ENCODE peak calls at places on chromosome 6, in nine cellular contexts. K is NCI-H1694 treated with DMSO at 0.1 percent for 48 hours; I is GM04504; U is Calu3; E is dermis blood vessel endothelial cell; T is OCI-LY7; X is fibroblast of pulmonary artery; O is activated CD4-positive, alpha-beta memory T cell treated with anti-CD3 and anti-CD28 coated beads for 36 hours; F is KG1. Z is an unnamed sample.

GRCh38 chr6:108721308-108721707 is 126.9 kb upstream of the ARMC2 start:
- DNase-seq in K (no peak), I (no peak), U (no peak), E (no peak), T (no peak), X (no peak), O (no peak), F (no peak), Z (no peak)

GRCh38 chr6:115358616-115359015 is 702.1 kb downstream of the FRK start:
- DNase-seq in K (no peak), I (no peak), U (no peak), E (no peak), T (no peak), X (no peak), O (no peak), F (no peak), Z (no peak)

GRCh38 chr6:56758120-56758519 is 115.4 kb upstream of the DST start:
- DNase-seq in K (no peak), I (no peak), U (no peak), E (no peak), T (no peak), X (no peak), O (no peak), F (no peak), Z (no peak)

GRCh38 chr6:126381498-126381897 is 41.6 kb downstream of the CENPW start:
- DNase-seq in K (no peak), I (no peak), U (no peak), E (no peak), T (no peak), X (no peak), O (no peak), F (no peak), Z (no peak)

GRCh38 chr6:31780507-31781243 is 3.5 kb upstream of the VWA7 start:
- DNase-seq in K (no peak), I (no peak), U (no peak), E (no peak), T (no peak), X (no peak), O (no peak), F (no peak), Z (no peak)

GRCh38 chr6:160679402-160679769 is 15.3 kb upstream of the LPA start:
- DNase-seq in K (no peak), I (no peak), U (no peak), E (no peak), T (no peak), X (no peak), O (no peak), F (no peak), Z (no peak)

GRCh38 chr6:42692151-42692911 is 30.1 kb downstream of the PRPH2 start:
- DNase-seq in K (no peak), I (peak), U (no peak), E (peak), T (no peak), X (peak), O (peak), F (no peak), Z (no peak)

GRCh38 chr6:111482959-111483735 is at the start of gene REV3L:
- DNase-seq in K (peak), I (peak), U (peak), E (peak), T (peak), X (peak), O (peak), F (peak), Z (peak)

GRCh38 chr6:33213166-33213988 is 5.1 kb downstream of the RING1 start:
- DNase-seq in K (no peak), I (no peak), U (peak), E (no peak), T (no peak), X (peak), O (peak), F (no peak), Z (no peak)

GRCh38 chr6:163793584-163793983 is 379.1 kb downstream of the QKI start:
- DNase-seq in K (no peak), I (peak), U (peak), E (no peak), T (no peak), X (peak), O (no peak), F (no peak), Z (peak)

GRCh38 chr6:38212579-38212978 is 393.1 kb downstream of the ZFAND3 start:
- DNase-seq in K (no peak), I (no peak), U (peak), E (peak), T (no peak), X (no peak), O (no peak), F (no peak), Z (no peak)

GRCh38 chr6:6646384-6646783 is 57.9 kb downstream of the LY86 start:
- DNase-seq in K (no peak), I (no peak), U (no peak), E (no peak), T (no peak), X (no peak), O (no peak), F (no peak), Z (no peak)

GRCh38 chr6:79546186-79546585 is 9.0 kb upstream of the LCA5 start:
- DNase-seq in K (no peak), I (no peak), U (no peak), E (peak), T (no peak), X (peak), O (no peak), F (no peak), Z (no peak)

GRCh38 chr6:1285589-1286340 is 26.1 kb upstream of the FOXQ1 start:
- DNase-seq in K (no peak), I (peak), U (no peak), E (no peak), T (no peak), X (no peak), O (no peak), F (no peak), Z (no peak)

GRCh38 chr6:80132942-80133517 is 26.6 kb downstream of the BCKDHB start:
- DNase-seq in K (peak), I (peak), U (peak), E (peak), T (peak), X (peak), O (peak), F (no peak), Z (peak)

GRCh38 chr6:1311400-1312192 is at the start of gene FOXQ1:
- DNase-seq in K (no peak), I (no peak), U (peak), E (peak), T (no peak), X (no peak), O (peak), F (no peak), Z (no peak)

GRCh38 chr6:30820196-30820595 is 64.1 kb upstream of the DDR1 start:
- DNase-seq in K (no peak), I (peak), U (peak), E (peak), T (no peak), X (peak), O (no peak), F (no peak), Z (peak)

GRCh38 chr6:53042112-53042511 is 23.1 kb upstream of the FBXO9 start:
- DNase-seq in K (no peak), I (peak), U (no peak), E (peak), T (no peak), X (peak), O (no peak), F (no peak), Z (peak)

GRCh38 chr6:39886871-39887270 is 47.4 kb downstream of the MOCS1 start:
- DNase-seq in K (no peak), I (no peak), U (no peak), E (no peak), T (no peak), X (no peak), O (no peak), F (no peak), Z (no peak)

GRCh38 chr6:54085526-54085925 is 25.7 kb upstream of the MLIP start:
- DNase-seq in K (no peak), I (peak), U (no peak), E (no peak), T (no peak), X (peak), O (no peak), F (no peak), Z (peak)

GRCh38 chr6:52537001-52537753 is 39.7 kb downstream of the TRAM2 start:
- DNase-seq in K (no peak), I (no peak), U (no peak), E (peak), T (peak), X (no peak), O (no peak), F (peak), Z (no peak)

GRCh38 chr6:144415014-144415413 is 129.9 kb downstream of the UTRN start:
- DNase-seq in K (no peak), I (no peak), U (no peak), E (peak), T (no peak), X (peak), O (no peak), F (no peak), Z (peak)

GRCh38 chr6:43799671-43800623 is 29.9 kb downstream of the VEGFA start:
- DNase-seq in K (no peak), I (no peak), U (no peak), E (no peak), T (peak), X (no peak), O (no peak), F (peak), Z (no peak)

GRCh38 chr6:111210074-111210729 is 122.9 kb downstream of the SLC16A10 start:
- DNase-seq in K (peak), I (peak), U (peak), E (peak), T (peak), X (peak), O (peak), F (peak), Z (peak)

GRCh38 chr6:37168809-37169457 is 1.0 kb upstream of the PIM1 start:
- DNase-seq in K (peak), I (peak), U (peak), E (peak), T (peak), X (no peak), O (peak), F (no peak), Z (no peak)

GRCh38 chr6:7262037-7262461 is 51.0 kb downstream of the SSR1 start:
- DNase-seq in K (peak), I (no peak), U (no peak), E (no peak), T (no peak), X (no peak), O (no peak), F (no peak), Z (no peak)

GRCh38 chr6:56624728-56625069 is 18.0 kb downstream of the DST start:
- DNase-seq in K (no peak), I (no peak), U (no peak), E (no peak), T (no peak), X (no peak), O (no peak), F (no peak), Z (no peak)

GRCh38 chr6:168372871-168373270 is 53.3 kb upstream of the DACT2 start:
- DNase-seq in K (no peak), I (no peak), U (no peak), E (no peak), T (no peak), X (no peak), O (no peak), F (no peak), Z (no peak)

GRCh38 chr6:105519954-105520353 is 117.1 kb upstream of the PREP start:
- DNase-seq in K (no peak), I (no peak), U (no peak), E (no peak), T (no peak), X (no peak), O (no peak), F (no peak), Z (no peak)

GRCh38 chr6:139373928-139374356 is 506 bp downstream of the CITED2 start:
- DNase-seq in K (no peak), I (no peak), U (no peak), E (no peak), T (no peak), X (no peak), O (no peak), F (no peak), Z (no peak)

GRCh38 chr6:21603516-21603952 is 10.0 kb downstream of the SOX4 start:
- DNase-seq in K (no peak), I (no peak), U (no peak), E (peak), T (peak), X (no peak), O (no peak), F (no peak), Z (no peak)

GRCh38 chr6:38724343-38724742 is 9.2 kb downstream of the DNAH8 start:
- DNase-seq in K (no peak), I (no peak), U (no peak), E (no peak), T (no peak), X (no peak), O (no peak), F (no peak), Z (no peak)

GRCh38 chr6:33914519-33915120 is 110.8 kb upstream of the MLN start:
- DNase-seq in K (no peak), I (no peak), U (no peak), E (no peak), T (peak), X (no peak), O (peak), F (peak), Z (no peak)

GRCh38 chr6:71349395-71349794 is 60.8 kb downstream of the OGFRL1 start:
- DNase-seq in K (peak), I (no peak), U (no peak), E (peak), T (peak), X (peak), O (no peak), F (peak), Z (peak)

GRCh38 chr6:25229671-25230321 is 49.4 kb upstream of the CARMIL1 start:
- DNase-seq in K (no peak), I (peak), U (peak), E (no peak), T (no peak), X (peak), O (no peak), F (no peak), Z (peak)

GRCh38 chr6:38432479-38432878 is 207.2 kb downstream of the BTBD9 start:
- DNase-seq in K (no peak), I (no peak), U (no peak), E (peak), T (no peak), X (peak), O (peak), F (no peak), Z (peak)

GRCh38 chr6:113190170-113190569 is 667.0 kb upstream of the MARCKS start:
- DNase-seq in K (no peak), I (no peak), U (no peak), E (no peak), T (no peak), X (peak), O (no peak), F (no peak), Z (no peak)